ENCODE peak calls at places on chromosomes 16 and 17, in six cellular contexts. Q, V, J, T, M and U are unnamed samples.

GRCh38 chr17:48610282-48611211 is at the start of gene HOXB7:
- DNase-seq in V (peak; percentile 69), Q (no peak), J (no peak), T (peak; percentile 47), M (peak; percentile 52), U (no peak)

GRCh38 chr17:12887088-12887487 is 97.8 kb downstream of the ARHGAP44 start:
- DNase-seq in M (no peak), J (no peak), T (no peak), Q (no peak), V (no peak), U (no peak)

GRCh38 chr17:77145635-77146632 is 5.2 kb downstream of the SEC14L1 start:
- DNase-seq in T (no peak), V (peak; percentile 84), Q (no peak), M (peak; percentile 60), J (no peak), U (no peak)

GRCh38 chr17:347309-347708 is 5.3 kb downstream of the RPH3AL start:
- DNase-seq in Q (no peak), V (no peak), M (no peak), J (no peak), T (no peak), U (no peak)

GRCh38 chr16:588639-588888 is 1.3 kb upstream of the RAB40C start:
- DNase-seq in V (peak; percentile 77), M (no peak), Q (peak; percentile 54), J (peak; percentile 39), T (peak; percentile 57), U (no peak)

GRCh38 chr16:4683255-4684029 is 9.9 kb upstream of the NUDT16L1 start:
- DNase-seq in J (no peak), M (no peak), V (no peak), Q (no peak), T (no peak), U (no peak)

GRCh38 chr17:72118588-72119279 is 2.1 kb upstream of the SOX9 start:
- DNase-seq in Q (peak; percentile 84), M (peak; percentile 52), T (no peak), J (no peak), V (peak; percentile 47), U (peak; percentile 15)

GRCh38 chr17:81840826-81841778 is 6.3 kb upstream of the PPP1R27 start:
- DNase-seq in T (no peak), V (no peak), M (peak; percentile 50), J (no peak), Q (peak; percentile 87), U (no peak)

GRCh38 chr17:16909887-16910286 is 62.0 kb downstream of the TNFRSF13B start:
- DNase-seq in T (no peak), M (no peak), V (peak; percentile 73), J (no peak), Q (no peak), U (no peak)

GRCh38 chr16:49700222-49700927 is 155.5 kb downstream of the ZNF423 start:
- DNase-seq in M (peak; percentile 36), J (no peak), T (no peak), Q (no peak), V (no peak), U (no peak)